ENCODE peak calls at places on chromosome 13, in six cellular contexts. One of them, this sample, is unnamed.

GRCh38 chr13:86684402-86684801 is 885.2 kb upstream of the SLITRK6 start:
- DNase-seq in stimulated activated CD8-positive, alpha-beta memory T cell treated with anti-CD3 and anti-CD28 coated beads, Interleukin-2, amount 100 ng/mL, for 48 hours: no peak
- DNase-seq in fibroblast of mammary gland: no peak
- DNase-seq in CD4-positive, alpha-beta T cell: no peak
- DNase-seq in NCI-H1092 treated with DMSO at 0.1 percent for 48 hours: peak; percentile 41
- DNase-seq in lung microvascular endothelial cell: no peak
- DNase-seq in this sample: no peak

GRCh38 chr13:113657851-113658741 is at the start of gene ATP4B:
- DNase-seq in stimulated activated CD8-positive, alpha-beta memory T cell treated with anti-CD3 and anti-CD28 coated beads, Interleukin-2, amount 100 ng/mL, for 48 hours: no peak
- DNase-seq in fibroblast of mammary gland: no peak
- DNase-seq in CD4-positive, alpha-beta T cell: no peak
- DNase-seq in NCI-H1092 treated with DMSO at 0.1 percent for 48 hours: no peak
- DNase-seq in lung microvascular endothelial cell: no peak
- DNase-seq in this sample: no peak

GRCh38 chr13:27125357-27126282 is 46.0 kb downstream of the USP12 start:
- DNase-seq in stimulated activated CD8-positive, alpha-beta memory T cell treated with anti-CD3 and anti-CD28 coated beads, Interleukin-2, amount 100 ng/mL, for 48 hours: no peak
- DNase-seq in fibroblast of mammary gland: no peak
- DNase-seq in CD4-positive, alpha-beta T cell: no peak
- DNase-seq in NCI-H1092 treated with DMSO at 0.1 percent for 48 hours: peak; percentile 76
- DNase-seq in lung microvascular endothelial cell: no peak
- DNase-seq in this sample: no peak

GRCh38 chr13:40271511-40271910 is 394.9 kb downstream of the FOXO1 start:
- DNase-seq in stimulated activated CD8-positive, alpha-beta memory T cell treated with anti-CD3 and anti-CD28 coated beads, Interleukin-2, amount 100 ng/mL, for 48 hours: no peak
- DNase-seq in fibroblast of mammary gland: no peak
- DNase-seq in CD4-positive, alpha-beta T cell: no peak
- DNase-seq in NCI-H1092 treated with DMSO at 0.1 percent for 48 hours: no peak
- DNase-seq in lung microvascular endothelial cell: peak; percentile 89
- DNase-seq in this sample: no peak

GRCh38 chr13:77599351-77599750 is 63.8 kb downstream of the SCEL start:
- DNase-seq in stimulated activated CD8-positive, alpha-beta memory T cell treated with anti-CD3 and anti-CD28 coated beads, Interleukin-2, amount 100 ng/mL, for 48 hours: no peak
- DNase-seq in fibroblast of mammary gland: no peak
- DNase-seq in CD4-positive, alpha-beta T cell: no peak
- DNase-seq in NCI-H1092 treated with DMSO at 0.1 percent for 48 hours: peak; percentile 71
- DNase-seq in lung microvascular endothelial cell: no peak
- DNase-seq in this sample: peak; percentile 27

GRCh38 chr13:113935081-113935511 is 38.8 kb downstream of the C13orf46 start:
- DNase-seq in stimulated activated CD8-positive, alpha-beta memory T cell treated with anti-CD3 and anti-CD28 coated beads, Interleukin-2, amount 100 ng/mL, for 48 hours: no peak
- DNase-seq in fibroblast of mammary gland: no peak
- DNase-seq in CD4-positive, alpha-beta T cell: no peak
- DNase-seq in NCI-H1092 treated with DMSO at 0.1 percent for 48 hours: peak; percentile 81
- DNase-seq in lung microvascular endothelial cell: peak; percentile 72
- DNase-seq in this sample: no peak

GRCh38 chr13:36986462-36987240 is 12.5 kb downstream of the ALG5 start:
- DNase-seq in stimulated activated CD8-positive, alpha-beta memory T cell treated with anti-CD3 and anti-CD28 coated beads, Interleukin-2, amount 100 ng/mL, for 48 hours: no peak
- DNase-seq in fibroblast of mammary gland: peak; percentile 57
- DNase-seq in CD4-positive, alpha-beta T cell: no peak
- DNase-seq in NCI-H1092 treated with DMSO at 0.1 percent for 48 hours: no peak
- DNase-seq in lung microvascular endothelial cell: peak; percentile 23
- DNase-seq in this sample: no peak

GRCh38 chr13:107799001-107799400 is 416.3 kb downstream of the LIG4 start:
- DNase-seq in stimulated activated CD8-positive, alpha-beta memory T cell treated with anti-CD3 and anti-CD28 coated beads, Interleukin-2, amount 100 ng/mL, for 48 hours: no peak
- DNase-seq in fibroblast of mammary gland: no peak
- DNase-seq in CD4-positive, alpha-beta T cell: no peak
- DNase-seq in NCI-H1092 treated with DMSO at 0.1 percent for 48 hours: no peak
- DNase-seq in lung microvascular endothelial cell: no peak
- DNase-seq in this sample: peak; percentile 38

GRCh38 chr13:77696006-77696862 is 1.3 kb upstream of the SLAIN1 start:
- DNase-seq in stimulated activated CD8-positive, alpha-beta memory T cell treated with anti-CD3 and anti-CD28 coated beads, Interleukin-2, amount 100 ng/mL, for 48 hours: no peak
- DNase-seq in fibroblast of mammary gland: no peak
- DNase-seq in CD4-positive, alpha-beta T cell: no peak
- DNase-seq in NCI-H1092 treated with DMSO at 0.1 percent for 48 hours: peak; percentile 20
- DNase-seq in lung microvascular endothelial cell: peak; percentile 6
- DNase-seq in this sample: peak; percentile 70

GRCh38 chr13:25775986-25776385 is 275.8 kb downstream of the SHISA2 start:
- DNase-seq in stimulated activated CD8-positive, alpha-beta memory T cell treated with anti-CD3 and anti-CD28 coated beads, Interleukin-2, amount 100 ng/mL, for 48 hours: no peak
- DNase-seq in fibroblast of mammary gland: no peak
- DNase-seq in CD4-positive, alpha-beta T cell: no peak
- DNase-seq in NCI-H1092 treated with DMSO at 0.1 percent for 48 hours: no peak
- DNase-seq in lung microvascular endothelial cell: no peak
- DNase-seq in this sample: no peak

GRCh38 chr13:47564041-47564440 is 437.0 kb downstream of the SUCLA2 start:
- DNase-seq in stimulated activated CD8-positive, alpha-beta memory T cell treated with anti-CD3 and anti-CD28 coated beads, Interleukin-2, amount 100 ng/mL, for 48 hours: no peak
- DNase-seq in fibroblast of mammary gland: no peak
- DNase-seq in CD4-positive, alpha-beta T cell: no peak
- DNase-seq in NCI-H1092 treated with DMSO at 0.1 percent for 48 hours: no peak
- DNase-seq in lung microvascular endothelial cell: no peak
- DNase-seq in this sample: no peak

GRCh38 chr13:113207890-113208423 is 512 bp downstream of the PCID2 start:
- DNase-seq in stimulated activated CD8-positive, alpha-beta memory T cell treated with anti-CD3 and anti-CD28 coated beads, Interleukin-2, amount 100 ng/mL, for 48 hours: no peak
- DNase-seq in fibroblast of mammary gland: peak; percentile 57
- DNase-seq in CD4-positive, alpha-beta T cell: peak; percentile 7
- DNase-seq in NCI-H1092 treated with DMSO at 0.1 percent for 48 hours: peak; percentile 55
- DNase-seq in lung microvascular endothelial cell: peak; percentile 73
- DNase-seq in this sample: peak; percentile 33

GRCh38 chr13:39530996-39531395 is 72.0 kb downstream of the LHFPL6 start:
- DNase-seq in stimulated activated CD8-positive, alpha-beta memory T cell treated with anti-CD3 and anti-CD28 coated beads, Interleukin-2, amount 100 ng/mL, for 48 hours: no peak
- DNase-seq in fibroblast of mammary gland: peak; percentile 68
- DNase-seq in CD4-positive, alpha-beta T cell: no peak
- DNase-seq in NCI-H1092 treated with DMSO at 0.1 percent for 48 hours: no peak
- DNase-seq in lung microvascular endothelial cell: peak; percentile 66
- DNase-seq in this sample: no peak

GRCh38 chr13:42047561-42048322 is 706 bp upstream of the DGKH start:
- DNase-seq in stimulated activated CD8-positive, alpha-beta memory T cell treated with anti-CD3 and anti-CD28 coated beads, Interleukin-2, amount 100 ng/mL, for 48 hours: no peak
- DNase-seq in fibroblast of mammary gland: peak; percentile 73
- DNase-seq in CD4-positive, alpha-beta T cell: no peak
- DNase-seq in NCI-H1092 treated with DMSO at 0.1 percent for 48 hours: peak; percentile 42
- DNase-seq in lung microvascular endothelial cell: peak; percentile 45
- DNase-seq in this sample: peak; percentile 75

GRCh38 chr13:58051807-58052375 is 420.3 kb downstream of the PCDH17 start:
- DNase-seq in stimulated activated CD8-positive, alpha-beta memory T cell treated with anti-CD3 and anti-CD28 coated beads, Interleukin-2, amount 100 ng/mL, for 48 hours: no peak
- DNase-seq in fibroblast of mammary gland: no peak
- DNase-seq in CD4-positive, alpha-beta T cell: no peak
- DNase-seq in NCI-H1092 treated with DMSO at 0.1 percent for 48 hours: no peak
- DNase-seq in lung microvascular endothelial cell: no peak
- DNase-seq in this sample: no peak

GRCh38 chr13:76754414-76754813 is 131.8 kb downstream of the KCTD12 start:
- DNase-seq in stimulated activated CD8-positive, alpha-beta memory T cell treated with anti-CD3 and anti-CD28 coated beads, Interleukin-2, amount 100 ng/mL, for 48 hours: no peak
- DNase-seq in fibroblast of mammary gland: peak; percentile 30
- DNase-seq in CD4-positive, alpha-beta T cell: no peak
- DNase-seq in NCI-H1092 treated with DMSO at 0.1 percent for 48 hours: no peak
- DNase-seq in lung microvascular endothelial cell: peak; percentile 87
- DNase-seq in this sample: peak; percentile 29

GRCh38 chr13:29499766-29500165 is 95.7 kb downstream of the SLC7A1 start:
- DNase-seq in stimulated activated CD8-positive, alpha-beta memory T cell treated with anti-CD3 and anti-CD28 coated beads, Interleukin-2, amount 100 ng/mL, for 48 hours: no peak
- DNase-seq in fibroblast of mammary gland: no peak
- DNase-seq in CD4-positive, alpha-beta T cell: no peak
- DNase-seq in NCI-H1092 treated with DMSO at 0.1 percent for 48 hours: no peak
- DNase-seq in lung microvascular endothelial cell: no peak
- DNase-seq in this sample: no peak

GRCh38 chr13:84567848-84568247 is 685.6 kb upstream of the SLITRK1 start:
- DNase-seq in stimulated activated CD8-positive, alpha-beta memory T cell treated with anti-CD3 and anti-CD28 coated beads, Interleukin-2, amount 100 ng/mL, for 48 hours: no peak
- DNase-seq in fibroblast of mammary gland: no peak
- DNase-seq in CD4-positive, alpha-beta T cell: no peak
- DNase-seq in NCI-H1092 treated with DMSO at 0.1 percent for 48 hours: no peak
- DNase-seq in lung microvascular endothelial cell: no peak
- DNase-seq in this sample: no peak

GRCh38 chr13:33377825-33378224 is 92.3 kb upstream of the STARD13 start:
- DNase-seq in stimulated activated CD8-positive, alpha-beta memory T cell treated with anti-CD3 and anti-CD28 coated beads, Interleukin-2, amount 100 ng/mL, for 48 hours: no peak
- DNase-seq in fibroblast of mammary gland: no peak
- DNase-seq in CD4-positive, alpha-beta T cell: no peak
- DNase-seq in NCI-H1092 treated with DMSO at 0.1 percent for 48 hours: no peak
- DNase-seq in lung microvascular endothelial cell: no peak
- DNase-seq in this sample: no peak

GRCh38 chr13:104171132-104171531 is 1104.9 kb upstream of the SLC10A2 start:
- DNase-seq in stimulated activated CD8-positive, alpha-beta memory T cell treated with anti-CD3 and anti-CD28 coated beads, Interleukin-2, amount 100 ng/mL, for 48 hours: no peak
- DNase-seq in fibroblast of mammary gland: no peak
- DNase-seq in CD4-positive, alpha-beta T cell: no peak
- DNase-seq in NCI-H1092 treated with DMSO at 0.1 percent for 48 hours: peak; percentile 97
- DNase-seq in lung microvascular endothelial cell: no peak
- DNase-seq in this sample: no peak

GRCh38 chr13:39765801-39766463 is 110.5 kb downstream of the COG6 start:
- DNase-seq in stimulated activated CD8-positive, alpha-beta memory T cell treated with anti-CD3 and anti-CD28 coated beads, Interleukin-2, amount 100 ng/mL, for 48 hours: no peak
- DNase-seq in fibroblast of mammary gland: peak; percentile 29
- DNase-seq in CD4-positive, alpha-beta T cell: peak; percentile 4
- DNase-seq in NCI-H1092 treated with DMSO at 0.1 percent for 48 hours: peak; percentile 76
- DNase-seq in lung microvascular endothelial cell: peak; percentile 40
- DNase-seq in this sample: peak; percentile 80

GRCh38 chr13:40458283-40459031 is 208.0 kb downstream of the FOXO1 start:
- DNase-seq in stimulated activated CD8-positive, alpha-beta memory T cell treated with anti-CD3 and anti-CD28 coated beads, Interleukin-2, amount 100 ng/mL, for 48 hours: no peak
- DNase-seq in fibroblast of mammary gland: no peak
- DNase-seq in CD4-positive, alpha-beta T cell: no peak
- DNase-seq in NCI-H1092 treated with DMSO at 0.1 percent for 48 hours: no peak
- DNase-seq in lung microvascular endothelial cell: no peak
- DNase-seq in this sample: no peak

GRCh38 chr13:24203726-24204295 is 43.3 kb downstream of the SPATA13 start:
- DNase-seq in stimulated activated CD8-positive, alpha-beta memory T cell treated with anti-CD3 and anti-CD28 coated beads, Interleukin-2, amount 100 ng/mL, for 48 hours: no peak
- DNase-seq in fibroblast of mammary gland: no peak
- DNase-seq in CD4-positive, alpha-beta T cell: no peak
- DNase-seq in NCI-H1092 treated with DMSO at 0.1 percent for 48 hours: no peak
- DNase-seq in lung microvascular endothelial cell: peak; percentile 28
- DNase-seq in this sample: peak; percentile 47

GRCh38 chr13:76769238-76769859 is 116.9 kb downstream of the KCTD12 start:
- DNase-seq in stimulated activated CD8-positive, alpha-beta memory T cell treated with anti-CD3 and anti-CD28 coated beads, Interleukin-2, amount 100 ng/mL, for 48 hours: no peak
- DNase-seq in fibroblast of mammary gland: no peak
- DNase-seq in CD4-positive, alpha-beta T cell: no peak
- DNase-seq in NCI-H1092 treated with DMSO at 0.1 percent for 48 hours: no peak
- DNase-seq in lung microvascular endothelial cell: no peak
- DNase-seq in this sample: no peak

GRCh38 chr13:31036717-31037116 is 104.3 kb downstream of the TEX26 start:
- DNase-seq in stimulated activated CD8-positive, alpha-beta memory T cell treated with anti-CD3 and anti-CD28 coated beads, Interleukin-2, amount 100 ng/mL, for 48 hours: no peak
- DNase-seq in fibroblast of mammary gland: no peak
- DNase-seq in CD4-positive, alpha-beta T cell: no peak
- DNase-seq in NCI-H1092 treated with DMSO at 0.1 percent for 48 hours: no peak
- DNase-seq in lung microvascular endothelial cell: no peak
- DNase-seq in this sample: no peak

GRCh38 chr13:79128158-79128557 is 277.9 kb downstream of the RBM26 start:
- DNase-seq in stimulated activated CD8-positive, alpha-beta memory T cell treated with anti-CD3 and anti-CD28 coated beads, Interleukin-2, amount 100 ng/mL, for 48 hours: no peak
- DNase-seq in fibroblast of mammary gland: peak; percentile 60
- DNase-seq in CD4-positive, alpha-beta T cell: no peak
- DNase-seq in NCI-H1092 treated with DMSO at 0.1 percent for 48 hours: no peak
- DNase-seq in lung microvascular endothelial cell: no peak
- DNase-seq in this sample: no peak

GRCh38 chr13:63367522-63368198 is 1952.0 kb upstream of the PCDH20 start:
- DNase-seq in stimulated activated CD8-positive, alpha-beta memory T cell treated with anti-CD3 and anti-CD28 coated beads, Interleukin-2, amount 100 ng/mL, for 48 hours: no peak
- DNase-seq in fibroblast of mammary gland: peak; percentile 6
- DNase-seq in CD4-positive, alpha-beta T cell: no peak
- DNase-seq in NCI-H1092 treated with DMSO at 0.1 percent for 48 hours: no peak
- DNase-seq in lung microvascular endothelial cell: no peak
- DNase-seq in this sample: no peak

This sample was measured in A673.